ENCODE peak calls at places on chromosomes 7 and 10, in six cellular contexts. L is H54, W is adrenal gland, M is GM12878, F is NCI-H2029 treated with DMSO at 0.1 percent for 48 hours, C is T-helper 2 cell. S is an unnamed sample.

GRCh38 chr10:50438049-50438936 is 185.5 kb downstream of the SGMS1 start:
- DNase-seq in L (no peak), W (no peak), M (no peak), F (no peak), C (no peak), S (no peak)

GRCh38 chr7:101216001-101216859 is 1.2 kb downstream of the PLOD3 start:
- DNase-seq in L (no peak), W (no peak), M (no peak), F (no peak), C (no peak), S (no peak)

GRCh38 chr10:105797234-105797890 is 1156.3 kb downstream of the SORCS3 start:
- DNase-seq in L (peak), W (no peak), M (peak), F (no peak), C (no peak), S (no peak)

GRCh38 chr10:70255329-70256299 is 22.4 kb upstream of the PPA1 start:
- DNase-seq in L (peak), W (peak), M (no peak), F (no peak), C (no peak), S (no peak)

GRCh38 chr7:82700739-82701138 is 257.2 kb upstream of the CACNA2D1 start:
- DNase-seq in L (no peak), W (no peak), M (no peak), F (no peak), C (no peak), S (no peak)

GRCh38 chr10:99394761-99395386 is 35.5 kb downstream of the GOT1 start:
- DNase-seq in L (no peak), W (no peak), M (no peak), F (peak), C (no peak), S (no peak)

GRCh38 chr7:118259115-118259514 is 34.6 kb downstream of the ANKRD7 start:
- DNase-seq in L (no peak), W (no peak), M (no peak), F (no peak), C (no peak), S (no peak)

GRCh38 chr7:116802784-116803183 is 59.6 kb upstream of the CAPZA2 start:
- DNase-seq in L (no peak), W (no peak), M (no peak), F (no peak), C (no peak), S (no peak)